ENCODE peak calls at places on chromosome 12, in five cellular contexts. T is SK-N-SH, D is GM12878, U is HepG2, M is K562. P is an unnamed sample.
A peak's percentile ranks its signal among the peaks of the same experiment; 100 is the strongest.

GRCh38 chr12:79690606-79691298 is at the start of gene PAWR:
- DNase-seq in T (peak; percentile 67), D (no peak), U (peak; percentile 71), M (no peak), P (peak; percentile 70)

GRCh38 chr12:116068371-116068770 is 209.1 kb downstream of the MED13L start:
- DNase-seq in T (no peak), D (no peak), U (no peak), M (no peak), P (no peak)

GRCh38 chr12:112190626-112191025 is 65.3 kb downstream of the TRAFD1 start:
- DNase-seq in T (no peak), D (no peak), U (no peak), M (no peak), P (no peak)

GRCh38 chr12:1350055-1350933 is 244.1 kb downstream of the FBXL14 start:
- DNase-seq in T (no peak), D (no peak), U (no peak), M (no peak), P (no peak)

GRCh38 chr12:89401433-89402086 is 49.3 kb upstream of the DUSP6 start:
- DNase-seq in T (no peak), D (no peak), U (no peak), M (no peak), P (no peak)

GRCh38 chr12:92094751-92095161 is 50.9 kb downstream of the BTG1 start:
- DNase-seq in T (no peak), D (no peak), U (no peak), M (no peak), P (no peak)

GRCh38 chr12:124426594-124427550 is 132.0 kb downstream of the RFLNA start:
- DNase-seq in T (no peak), D (no peak), U (no peak), M (no peak), P (no peak)

GRCh38 chr12:4214912-4215861 is 58.4 kb upstream of the CCND2 start:
- DNase-seq in T (no peak), D (peak; percentile 89), U (no peak), M (no peak), P (no peak)

GRCh38 chr12:6560501-6561205 is 4.8 kb upstream of the IFFO1 start:
- DNase-seq in T (no peak), D (no peak), U (no peak), M (no peak), P (no peak)

GRCh38 chr12:41034686-41035085 is 153.4 kb upstream of the PDZRN4 start:
- DNase-seq in T (no peak), D (no peak), U (no peak), M (no peak), P (no peak)

GRCh38 chr12:11753151-11753501 is 103.7 kb downstream of the ETV6 start:
- DNase-seq in T (no peak), D (no peak), U (no peak), M (no peak), P (no peak)

GRCh38 chr12:19946549-19946948 is 421.8 kb upstream of the PDE3A start:
- DNase-seq in T (no peak), D (no peak), U (no peak), M (no peak), P (no peak)

GRCh38 chr12:5556033-5556614 is 124.2 kb downstream of the NTF3 start:
- DNase-seq in T (peak; percentile 35), D (no peak), U (no peak), M (peak; percentile 56), P (peak; percentile 6)

GRCh38 chr12:115617391-115617790 is 660.1 kb downstream of the MED13L start:
- DNase-seq in T (no peak), D (no peak), U (no peak), M (peak; percentile 49), P (no peak)

GRCh38 chr12:110531741-110532333 is 29.7 kb downstream of the RAD9B start:
- DNase-seq in T (no peak), D (peak; percentile 96), U (no peak), M (no peak), P (no peak)

GRCh38 chr12:49461221-49461620 is 77.6 kb upstream of the KCNH3 start:
- DNase-seq in T (no peak), D (no peak), U (no peak), M (no peak), P (no peak)

GRCh38 chr12:93177208-93178153 is 200.2 kb upstream of the NUDT4 start:
- DNase-seq in T (no peak), D (no peak), U (peak; percentile 30), M (no peak), P (no peak)

GRCh38 chr12:128245890-128246289 is 21.1 kb upstream of the TMEM132C start:
- DNase-seq in T (peak; percentile 55), D (no peak), U (no peak), M (no peak), P (no peak)

GRCh38 chr12:59660148-59660547 is 64.3 kb downstream of the SLC16A7 start:
- DNase-seq in T (no peak), D (no peak), U (no peak), M (no peak), P (no peak)

GRCh38 chr12:105227879-105228278 is 8.1 kb downstream of the APPL2 start:
- DNase-seq in T (no peak), D (no peak), U (no peak), M (no peak), P (no peak)

GRCh38 chr12:106170285-106170684 is 31.5 kb upstream of the NUAK1 start:
- DNase-seq in T (no peak), D (no peak), U (no peak), M (no peak), P (no peak)

GRCh38 chr12:93427779-93428564 is 13.8 kb downstream of the UBE2N start:
- DNase-seq in T (no peak), D (no peak), U (no peak), M (no peak), P (no peak)

GRCh38 chr12:75542942-75543341 is 31.5 kb upstream of the KRR1 start:
- DNase-seq in T (no peak), D (no peak), U (no peak), M (no peak), P (no peak)

GRCh38 chr12:33795536-33795935 is 226.8 kb upstream of the ALG10 start:
- DNase-seq in T (no peak), D (no peak), U (no peak), M (no peak), P (no peak)

GRCh38 chr12:101424620-101425019 is 17.0 kb upstream of the ARL1 start:
- DNase-seq in T (no peak), D (no peak), U (no peak), M (no peak), P (no peak)

GRCh38 chr12:97181571-97182265 is 274.7 kb downstream of the NEDD1 start:
- DNase-seq in T (no peak), D (no peak), U (no peak), M (no peak), P (no peak)

GRCh38 chr12:62943779-62944395 is 8.9 kb upstream of the PPM1H start:
- DNase-seq in T (no peak), D (no peak), U (no peak), M (no peak), P (no peak)

GRCh38 chr12:6927999-6928702 is 392 bp downstream of the ATN1 start:
- DNase-seq in T (peak; percentile 78), D (no peak), U (no peak), M (peak; percentile 71), P (no peak)

GRCh38 chr12:64457466-64457865 is 5.5 kb downstream of the TBK1 start:
- DNase-seq in T (no peak), D (no peak), U (no peak), M (no peak), P (no peak)

GRCh38 chr12:64466178-64466577 is 14.3 kb downstream of the TBK1 start:
- DNase-seq in T (no peak), D (no peak), U (no peak), M (no peak), P (no peak)

GRCh38 chr12:64459388-64460024 is 7.6 kb downstream of the TBK1 start:
- DNase-seq in T (no peak), D (no peak), U (no peak), M (no peak), P (no peak)

GRCh38 chr12:64457923-64458322 is 6.0 kb downstream of the TBK1 start:
- DNase-seq in T (no peak), D (no peak), U (no peak), M (no peak), P (no peak)

GRCh38 chr12:64461634-64462414 is 9.9 kb downstream of the TBK1 start:
- DNase-seq in T (no peak), D (no peak), U (peak; percentile 13), M (no peak), P (no peak)
- TF ChIP-seq ZBTB33 in T (no peak), D (no peak), U (no peak), M (no peak), P (no peak)

DNA sequence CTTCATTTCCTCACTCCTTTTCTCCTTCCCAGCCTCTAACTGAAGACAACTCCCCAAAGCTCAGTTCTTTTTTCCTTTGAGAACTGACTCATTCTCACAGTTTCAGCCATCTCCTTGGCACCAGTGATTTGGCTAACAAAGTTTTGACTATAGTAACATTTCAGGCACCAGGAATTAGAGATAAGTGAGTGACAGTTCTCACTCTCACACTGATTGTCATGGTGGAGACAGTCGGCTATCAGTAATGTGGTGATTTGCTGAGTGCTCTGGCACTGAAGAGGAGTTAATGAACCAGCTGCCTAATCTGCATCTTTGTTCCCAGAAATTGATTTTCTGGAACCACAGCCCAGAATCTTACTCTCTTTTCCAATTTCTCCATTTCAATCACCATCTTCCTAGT is 29.5 kb downstream of the HELB start:
- DNase-seq in T (no peak), D (no peak), U (no peak), M (no peak), P (no peak)
- H3K9me3 ChIP-seq in T (no peaks in the 10 kb centered on the region), D (no peaks in the 10 kb centered on the region), U (no peaks in the 10 kb centered on the region), M (no peaks in the 10 kb centered on the region), P (no peaks in the 10 kb centered on the region)

DNA sequence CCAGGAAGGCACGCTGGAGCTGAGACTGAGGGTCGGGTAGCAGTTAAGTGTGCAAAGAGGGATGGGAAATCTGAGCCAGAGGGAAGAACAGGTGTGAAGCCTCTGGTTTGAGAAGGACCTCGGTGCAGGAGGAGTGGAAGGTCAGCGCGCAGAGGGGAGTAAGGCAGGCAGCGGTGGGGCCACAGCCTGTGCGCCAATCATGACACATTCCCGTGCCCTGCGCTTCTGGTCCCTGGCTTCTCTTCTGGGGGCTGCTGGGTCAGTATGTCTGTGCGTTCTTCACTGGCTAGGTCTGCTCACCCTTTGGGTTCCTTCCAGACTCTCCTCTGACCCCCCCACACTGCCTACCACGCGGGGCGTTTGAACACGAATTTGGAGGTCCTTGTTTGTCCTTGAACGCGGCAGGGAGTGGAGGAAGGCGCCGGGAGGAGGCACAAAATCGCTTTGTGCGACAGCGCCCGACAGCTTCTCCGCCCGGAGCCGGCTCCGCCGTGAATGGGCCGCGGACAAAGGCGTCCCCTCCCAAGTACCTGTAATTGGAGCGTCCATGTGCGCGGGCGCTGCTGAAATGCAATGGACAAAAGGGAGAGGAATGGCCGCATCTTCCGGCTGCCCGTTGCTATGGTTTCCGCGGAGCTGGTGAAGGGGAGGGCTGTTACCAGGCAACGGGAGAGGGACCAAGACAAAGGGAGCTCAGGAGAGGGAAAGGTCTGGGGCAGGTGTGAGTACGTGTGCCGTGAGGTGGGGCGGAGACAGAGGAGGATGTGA is 207.2 kb upstream of the SRRM4 start:
- DNase-seq in T (peak; percentile 81), D (no peak), U (no peak), M (no peak), P (no peak)
- TF ChIP-seq ZBTB33 in T (no peak), D (no peak), U (no peak), M (no peak), P (no peak)

GRCh38 chr12:71858848-71859247 is 19.3 kb downstream of the TBC1D15 start:
- DNase-seq in T (no peak), D (no peak), U (no peak), M (no peak), P (no peak)

GRCh38 chr12:71849109-71849851 is 9.7 kb downstream of the TBC1D15 start:
- DNase-seq in T (no peak), D (no peak), U (no peak), M (no peak), P (no peak)

GRCh38 chr12:71857657-71858056 is 18.1 kb downstream of the TBC1D15 start:
- DNase-seq in T (no peak), D (no peak), U (no peak), M (no peak), P (no peak)

GRCh38 chr12:71854594-71854993 is 15.0 kb downstream of the TBC1D15 start:
- DNase-seq in T (no peak), D (no peak), U (no peak), M (no peak), P (no peak)
- H3K9me3 ChIP-seq in T (no peaks in the 10 kb centered on the region), D (peaks cover 8% of the 10 kb centered on the region), U (no peaks in the 10 kb centered on the region), M (no peaks in the 10 kb centered on the region), P (no peaks in the 10 kb centered on the region)

P was measured in HCT116.